ENCODE peak calls at places on chromosomes 2 and 18, in five cellular contexts. One of them, this sample, is unnamed.

GRCh38 chr2:110215566-110216158 is 3.3 kb upstream of the MTLN start:
- DNase-seq in colonic mucosa: no peak
- DNase-seq in AG10803: no peak
- DNase-seq in GM12864: no peak
- DNase-seq in OCI-LY7: no peak
- DNase-seq in this sample: no peak

GRCh38 chr2:215736653-215737290 is 276.6 kb downstream of the MREG start:
- DNase-seq in GM12864: no peak
- DNase-seq in OCI-LY7: no peak
- DNase-seq in AG10803: peak
- DNase-seq in colonic mucosa: no peak
- DNase-seq in this sample: no peak

GRCh38 chr2:191554240-191554639 is 123.7 kb upstream of the NABP1 start:
- DNase-seq in colonic mucosa: no peak
- DNase-seq in AG10803: no peak
- DNase-seq in OCI-LY7: no peak
- DNase-seq in GM12864: no peak
- DNase-seq in this sample: no peak

GRCh38 chr2:15983496-15983895 is 43.1 kb downstream of the MYCN start:
- DNase-seq in GM12864: no peak
- DNase-seq in colonic mucosa: no peak
- DNase-seq in AG10803: no peak
- DNase-seq in OCI-LY7: no peak
- DNase-seq in this sample: no peak

GRCh38 chr2:74525717-74526648 is at the start of gene DQX1:
- DNase-seq in AG10803: no peak
- DNase-seq in colonic mucosa: peak
- DNase-seq in GM12864: peak
- DNase-seq in OCI-LY7: peak
- DNase-seq in this sample: peak

GRCh38 chr2:11695576-11695975 is 25.6 kb upstream of the NTSR2 start:
- DNase-seq in AG10803: no peak
- DNase-seq in colonic mucosa: no peak
- DNase-seq in OCI-LY7: no peak
- DNase-seq in GM12864: no peak
- DNase-seq in this sample: no peak

GRCh38 chr2:188808921-188809320 is 165.3 kb upstream of the COL3A1 start:
- DNase-seq in AG10803: peak
- DNase-seq in GM12864: no peak
- DNase-seq in colonic mucosa: no peak
- DNase-seq in OCI-LY7: no peak
- DNase-seq in this sample: no peak

GRCh38 chr2:232890896-232891601 is 21.0 kb downstream of the SNORC start:
- DNase-seq in OCI-LY7: no peak
- DNase-seq in colonic mucosa: no peak
- DNase-seq in AG10803: no peak
- DNase-seq in GM12864: no peak
- DNase-seq in this sample: no peak

GRCh38 chr2:95274291-95275150 is at the start of gene PROM2:
- DNase-seq in AG10803: no peak
- DNase-seq in colonic mucosa: peak
- DNase-seq in OCI-LY7: no peak
- DNase-seq in GM12864: no peak
- DNase-seq in this sample: no peak

GRCh38 chr18:55422456-55423185 is 165.4 kb downstream of the TCF4 start:
- DNase-seq in GM12864: no peak
- DNase-seq in AG10803: peak
- DNase-seq in colonic mucosa: peak
- DNase-seq in OCI-LY7: peak
- DNase-seq in this sample: no peak

GRCh38 chr2:174846941-174847938 is 83.0 kb upstream of the CHRNA1 start:
- DNase-seq in AG10803: peak
- DNase-seq in colonic mucosa: no peak
- DNase-seq in OCI-LY7: no peak
- DNase-seq in GM12864: no peak
- DNase-seq in this sample: no peak

GRCh38 chr2:128545085-128545484 is 226.4 kb upstream of the HS6ST1 start:
- DNase-seq in OCI-LY7: no peak
- DNase-seq in AG10803: no peak
- DNase-seq in GM12864: no peak
- DNase-seq in colonic mucosa: no peak
- DNase-seq in this sample: no peak

GRCh38 chr2:120320318-120320851 is 25.6 kb upstream of the INHBB start:
- DNase-seq in colonic mucosa: no peak
- DNase-seq in AG10803: peak
- DNase-seq in OCI-LY7: no peak
- DNase-seq in GM12864: no peak
- DNase-seq in this sample: no peak

GRCh38 chr2:210584834-210585233 is 28.4 kb downstream of the CPS1 start:
- DNase-seq in colonic mucosa: no peak
- DNase-seq in GM12864: no peak
- DNase-seq in OCI-LY7: no peak
- DNase-seq in AG10803: no peak
- DNase-seq in this sample: no peak

GRCh38 chr2:42339191-42339912 is 21.7 kb downstream of the COX7A2L start:
- DNase-seq in GM12864: no peak
- DNase-seq in OCI-LY7: peak
- DNase-seq in AG10803: no peak
- DNase-seq in colonic mucosa: no peak
- DNase-seq in this sample: no peak

GRCh38 chr2:177355874-177356273 is 36.7 kb upstream of the AGPS start:
- DNase-seq in GM12864: no peak
- DNase-seq in OCI-LY7: no peak
- DNase-seq in colonic mucosa: no peak
- DNase-seq in AG10803: peak
- DNase-seq in this sample: no peak

GRCh38 chr2:218559021-218559420 is 9.1 kb downstream of the USP37 start:
- DNase-seq in GM12864: no peak
- DNase-seq in OCI-LY7: no peak
- DNase-seq in colonic mucosa: no peak
- DNase-seq in AG10803: no peak
- DNase-seq in this sample: no peak

GRCh38 chr2:45289997-45290673 is 280.9 kb upstream of the SIX2 start:
- DNase-seq in colonic mucosa: no peak
- DNase-seq in AG10803: no peak
- DNase-seq in OCI-LY7: no peak
- DNase-seq in GM12864: no peak
- DNase-seq in this sample: peak

GRCh38 chr18:51848702-51849101 is 491.3 kb upstream of the DCC start:
- DNase-seq in AG10803: no peak
- DNase-seq in colonic mucosa: no peak
- DNase-seq in OCI-LY7: no peak
- DNase-seq in GM12864: no peak
- DNase-seq in this sample: no peak

GRCh38 chr2:103435010-103435409 is 673.2 kb downstream of the TMEM182 start:
- DNase-seq in colonic mucosa: no peak
- DNase-seq in GM12864: no peak
- DNase-seq in AG10803: no peak
- DNase-seq in OCI-LY7: no peak
- DNase-seq in this sample: no peak

GRCh38 chr18:62282188-62282629 is 42.9 kb upstream of the TNFRSF11A start:
- DNase-seq in OCI-LY7: no peak
- DNase-seq in AG10803: peak
- DNase-seq in GM12864: no peak
- DNase-seq in colonic mucosa: no peak
- DNase-seq in this sample: no peak

GRCh38 chr2:64487256-64488049 is 33.5 kb downstream of the LGALSL start:
- DNase-seq in AG10803: no peak
- DNase-seq in OCI-LY7: peak
- DNase-seq in GM12864: no peak
- DNase-seq in colonic mucosa: no peak
- DNase-seq in this sample: no peak

GRCh38 chr2:2095360-2096093 is 235.5 kb downstream of the MYT1L start:
- DNase-seq in colonic mucosa: no peak
- DNase-seq in GM12864: no peak
- DNase-seq in AG10803: no peak
- DNase-seq in OCI-LY7: no peak
- DNase-seq in this sample: no peak

GRCh38 chr2:95329891-95330822 is 33.0 kb downstream of the KCNIP3 start:
- DNase-seq in GM12864: no peak
- DNase-seq in OCI-LY7: no peak
- DNase-seq in AG10803: no peak
- DNase-seq in colonic mucosa: no peak
- DNase-seq in this sample: no peak

GRCh38 chr2:240714747-240715725 is 23.4 kb downstream of the AQP12A start:
- DNase-seq in colonic mucosa: no peak
- DNase-seq in GM12864: no peak
- DNase-seq in OCI-LY7: no peak
- DNase-seq in AG10803: no peak
- DNase-seq in this sample: no peak

GRCh38 chr2:10900216-10901109 is 11.3 kb upstream of the KCNF1 start:
- DNase-seq in AG10803: no peak
- DNase-seq in OCI-LY7: peak
- DNase-seq in GM12864: no peak
- DNase-seq in colonic mucosa: peak
- DNase-seq in this sample: peak

GRCh38 chr18:13451661-13452447 is 233.3 kb downstream of the LDLRAD4 start:
- DNase-seq in AG10803: no peak
- DNase-seq in colonic mucosa: no peak
- DNase-seq in GM12864: no peak
- DNase-seq in OCI-LY7: no peak
- DNase-seq in this sample: no peak

GRCh38 chr2:36812196-36812595 is 115.7 kb downstream of the VIT start:
- DNase-seq in OCI-LY7: no peak
- DNase-seq in AG10803: no peak
- DNase-seq in GM12864: no peak
- DNase-seq in colonic mucosa: no peak
- DNase-seq in this sample: no peak

GRCh38 chr2:119879502-119879901 is 119.8 kb downstream of the PTPN4 start:
- DNase-seq in GM12864: no peak
- DNase-seq in OCI-LY7: peak
- DNase-seq in AG10803: no peak
- DNase-seq in colonic mucosa: no peak
- DNase-seq in this sample: no peak

GRCh38 chr2:241878007-241878970 is 8.8 kb downstream of the RTP5 start:
- DNase-seq in AG10803: peak
- DNase-seq in OCI-LY7: peak
- DNase-seq in GM12864: no peak
- DNase-seq in colonic mucosa: peak
- DNase-seq in this sample: peak

DNA sequence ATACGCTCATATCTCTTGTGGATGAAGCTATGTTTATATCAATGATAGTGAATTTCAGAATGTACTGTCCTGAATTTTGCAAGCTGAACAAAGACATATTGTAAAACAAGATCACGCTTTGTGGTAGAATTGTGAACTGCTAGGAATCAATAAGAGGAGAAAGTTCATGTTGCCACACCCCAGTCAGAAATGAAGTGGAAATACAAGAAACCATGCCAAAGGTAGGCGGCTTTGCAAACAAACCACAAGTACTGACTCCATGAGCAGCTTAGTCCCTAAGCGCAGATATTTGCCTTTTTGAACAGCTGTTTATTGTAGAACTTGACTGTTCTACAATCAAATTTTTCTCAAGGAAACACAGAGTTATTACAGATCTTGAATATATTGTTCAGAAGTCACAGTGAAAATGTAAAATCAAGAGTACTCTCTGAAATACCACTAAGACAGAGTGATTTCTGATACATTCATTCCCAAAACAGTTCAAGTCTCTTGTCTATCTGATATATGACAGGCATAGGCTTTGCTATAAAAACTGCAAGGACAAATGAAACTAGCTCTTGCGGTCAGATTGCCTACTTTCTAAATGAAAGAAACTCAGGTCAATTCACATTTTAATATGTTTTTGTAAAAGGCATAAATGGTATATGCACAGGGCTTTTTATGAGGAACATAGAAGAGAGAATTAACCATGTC is 120.9 kb upstream of the CDH19 start:
- DNase-seq in colonic mucosa: peak
- DNase-seq in OCI-LY7: no peak
- DNase-seq in GM12864: no peak
- DNase-seq in AG10803: no peak
- DNase-seq in this sample: no peak
- TF ChIP-seq CTCF in colonic mucosa: no peak
- TF ChIP-seq CTCF in OCI-LY7: no peak
- TF ChIP-seq CTCF in GM12864: no peak
- TF ChIP-seq CTCF in AG10803: no peak
- TF ChIP-seq CTCF in this sample: no peak

GRCh38 chr2:162091325-162092007 is 17.5 kb upstream of the DPP4 start:
- DNase-seq in AG10803: no peak
- DNase-seq in GM12864: no peak
- DNase-seq in colonic mucosa: peak
- DNase-seq in OCI-LY7: no peak
- DNase-seq in this sample: no peak
- TF ChIP-seq CTCF in AG10803: no peak
- TF ChIP-seq CTCF in GM12864: peak
- TF ChIP-seq CTCF in colonic mucosa: peak
- TF ChIP-seq CTCF in OCI-LY7: peak
- TF ChIP-seq CTCF in this sample: peak

DNA sequence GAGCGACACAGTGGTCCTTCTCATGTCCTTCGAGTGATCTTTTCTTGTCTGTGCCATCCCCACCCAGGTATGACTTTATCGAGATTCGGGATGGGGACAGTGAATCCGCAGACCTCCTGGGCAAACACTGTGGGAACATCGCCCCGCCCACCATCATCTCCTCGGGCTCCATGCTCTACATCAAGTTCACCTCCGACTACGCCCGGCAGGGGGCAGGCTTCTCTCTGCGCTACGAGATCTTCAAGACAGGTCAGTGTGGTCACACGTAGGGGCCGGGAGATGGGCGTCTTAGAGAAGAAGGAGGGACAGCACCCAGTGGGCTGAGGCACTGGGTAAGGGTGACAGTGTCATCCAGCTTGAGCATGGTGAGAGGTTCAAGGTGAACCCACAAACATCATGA is 33.8 kb downstream of the NRP2 start:
- DNase-seq in colonic mucosa: peak
- DNase-seq in GM12864: no peak
- DNase-seq in AG10803: no peak
- DNase-seq in OCI-LY7: no peak
- DNase-seq in this sample: no peak
- TF ChIP-seq CTCF in colonic mucosa: no peak
- TF ChIP-seq CTCF in GM12864: no peak
- TF ChIP-seq CTCF in AG10803: peak
- TF ChIP-seq CTCF in OCI-LY7: no peak
- TF ChIP-seq CTCF in this sample: peak

DNA sequence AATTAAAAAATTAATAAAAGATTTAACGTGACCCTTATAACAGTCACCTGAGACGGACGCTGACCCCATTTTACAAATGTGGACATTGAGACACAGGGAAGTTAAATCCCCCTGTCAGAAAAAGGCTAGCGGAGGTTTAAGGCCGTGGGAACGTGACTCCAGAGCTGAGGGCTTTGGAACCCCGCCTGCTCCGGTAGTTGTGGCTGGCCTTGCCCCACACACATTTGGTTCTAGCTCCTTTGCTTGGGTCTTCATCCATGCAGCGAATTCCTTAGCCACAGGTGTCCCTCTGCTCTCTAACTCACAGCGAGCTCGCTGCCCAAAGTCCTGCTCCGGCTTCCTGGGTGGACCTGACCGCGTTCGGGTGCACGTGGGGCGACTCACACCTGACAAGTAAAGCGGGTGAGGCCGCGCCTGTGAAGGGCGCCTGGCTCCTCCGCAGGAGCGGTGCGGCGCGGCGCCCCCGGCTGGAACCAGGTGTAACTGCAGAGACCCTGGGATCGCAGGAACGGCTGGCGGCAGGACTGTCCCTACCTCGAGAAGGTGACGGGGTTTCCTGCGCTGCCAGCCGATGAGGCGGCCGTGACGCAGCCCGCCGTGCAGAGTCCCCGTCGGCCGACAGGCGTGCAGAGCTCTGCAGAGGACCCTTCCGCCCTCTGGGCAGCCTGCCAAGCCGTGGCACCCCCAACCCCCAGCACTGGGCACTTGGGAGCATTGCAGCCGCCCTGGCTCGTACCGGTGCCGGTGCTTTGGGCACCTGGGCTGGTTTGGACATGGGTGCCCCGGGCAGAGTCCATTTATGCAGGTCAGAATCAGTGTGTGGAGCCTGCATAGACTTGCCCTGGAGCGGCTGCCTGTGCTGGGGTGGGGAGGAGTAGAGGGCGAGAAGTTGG is 2.4 kb upstream of the PROC start:
- DNase-seq in GM12864: no peak
- DNase-seq in OCI-LY7: peak
- DNase-seq in AG10803: no peak
- DNase-seq in colonic mucosa: peak
- DNase-seq in this sample: peak
- TF ChIP-seq CTCF in GM12864: peak
- TF ChIP-seq CTCF in OCI-LY7: peak
- TF ChIP-seq CTCF in AG10803: peak
- TF ChIP-seq CTCF in colonic mucosa: peak
- TF ChIP-seq CTCF in this sample: peak